ENCODE peak calls at places on chromosomes 6 and 20, in ten cellular contexts. L is H1; N is right cardiac atrium; U is BJ; W is aorta; T is choroid plexus epithelial cell; F is CD8-positive, alpha-beta T cell; I is upper lobe of right lung; Y is fibroblast of lung; O is adrenal gland. M is an unnamed sample.

GRCh38 chr6:76166297-76166696 is 93.8 kb upstream of the IMPG1 start:
- DNase-seq in T (no peak), Y (no peak), N (no peak), I (no peak), L (no peak), O (no peak), W (no peak), F (no peak), U (no peak), M (no peak)

GRCh38 chr20:6920991-6921613 is 153.6 kb downstream of the BMP2 start:
- DNase-seq in N (no peak), L (no peak), I (no peak), Y (peak; percentile 5), O (no peak), T (no peak), U (no peak), W (no peak), F (no peak), M (no peak)

GRCh38 chr20:45611054-45611453 is 18.5 kb upstream of the WFDC10A start:
- DNase-seq in N (no peak), O (no peak), W (no peak), I (no peak), L (no peak), T (peak; percentile 77), F (no peak), Y (peak; percentile 88), U (peak; percentile 48), M (peak; percentile 14)

GRCh38 chr6:105488521-105489212 is 85.8 kb upstream of the PREP start:
- DNase-seq in T (peak; percentile 19), F (no peak), N (no peak), U (no peak), O (peak; percentile 21), I (no peak), W (no peak), Y (no peak), L (no peak), M (no peak)

GRCh38 chr6:146277142-146277541 is 248.3 kb downstream of the GRM1 start:
- DNase-seq in L (no peak), N (no peak), W (no peak), U (no peak), T (no peak), I (no peak), Y (no peak), O (no peak), F (no peak), M (no peak)

GRCh38 chr20:60037120-60037499 is 78.9 kb downstream of the CDH26 start:
- DNase-seq in I (no peak), N (no peak), L (no peak), T (peak; percentile 12), W (peak; percentile 59), O (no peak), Y (peak; percentile 42), F (no peak), U (no peak), M (no peak)

GRCh38 chr6:50249493-50249892 is 199.8 kb upstream of the DEFB112 start:
- DNase-seq in F (no peak), I (no peak), Y (peak; percentile 7), L (no peak), T (peak; percentile 0), W (no peak), N (no peak), O (no peak), U (no peak), M (no peak)

GRCh38 chr20:37336369-37337207 is 9.4 kb upstream of the SRC start:
- DNase-seq in W (peak; percentile 77), I (peak; percentile 84), U (no peak), F (peak; percentile 27), Y (peak; percentile 15), T (no peak), O (peak; percentile 85), L (no peak), N (peak; percentile 82), M (no peak)

GRCh38 chr6:130766239-130767144 is 60.7 kb upstream of the SMLR1 start:
- DNase-seq in U (no peak), O (no peak), L (no peak), I (no peak), T (no peak), F (no peak), Y (no peak), N (no peak), W (no peak), M (no peak)

GRCh38 chr6:89372506-89372901 is 20.0 kb upstream of the UBE2J1 start:
- DNase-seq in L (no peak), U (no peak), O (no peak), N (no peak), I (no peak), F (no peak), T (no peak), Y (no peak), W (no peak), M (peak; percentile 49)

GRCh38 chr6:20936949-20937348 is 402.7 kb downstream of the CDKAL1 start:
- DNase-seq in O (no peak), N (no peak), F (no peak), L (no peak), W (no peak), U (no peak), T (no peak), I (no peak), Y (no peak), M (no peak)

GRCh38 chr6:34865107-34865506 is 22.7 kb downstream of the TAF11 start:
- DNase-seq in O (no peak), I (no peak), U (no peak), Y (no peak), T (peak; percentile 28), L (no peak), W (no peak), N (no peak), F (no peak), M (no peak)

GRCh38 chr6:5292154-5292553 is 30.8 kb downstream of the FARS2 start:
- DNase-seq in I (no peak), Y (no peak), O (no peak), F (no peak), U (no peak), W (no peak), T (no peak), N (no peak), L (no peak), M (no peak)

GRCh38 chr20:64076061-64076997 is 3.0 kb downstream of the RGS19 start:
- DNase-seq in I (no peak), U (no peak), O (no peak), F (no peak), Y (no peak), T (no peak), L (no peak), W (no peak), N (peak; percentile 44), M (no peak)
- H3K4me3 ChIP-seq in I (peak overlapping the region; percentile 71), U (no peak overlapping the region), O (no peak overlapping the region), F (peak overlapping the region; percentile 85), Y (no peak overlapping the region), T (no peak overlapping the region), L (no peak overlapping the region), W (no peak overlapping the region), N (no peak overlapping the region), M (no peak overlapping the region)

GRCh38 chr20:11153819-11154218 is 480.0 kb upstream of the JAG1 start:
- DNase-seq in Y (peak; percentile 66), F (no peak), T (peak; percentile 49), N (no peak), I (no peak), L (no peak), O (no peak), W (no peak), U (peak; percentile 50), M (no peak)
- H3K4me3 ChIP-seq in Y (no peak overlapping the region), F (no peak overlapping the region), T (no peak overlapping the region), N (no peak overlapping the region), I (no peak overlapping the region), L (no peak overlapping the region), O (no peak overlapping the region), W (no peak overlapping the region), U (no peak overlapping the region), M (no peak overlapping the region)

DNA sequence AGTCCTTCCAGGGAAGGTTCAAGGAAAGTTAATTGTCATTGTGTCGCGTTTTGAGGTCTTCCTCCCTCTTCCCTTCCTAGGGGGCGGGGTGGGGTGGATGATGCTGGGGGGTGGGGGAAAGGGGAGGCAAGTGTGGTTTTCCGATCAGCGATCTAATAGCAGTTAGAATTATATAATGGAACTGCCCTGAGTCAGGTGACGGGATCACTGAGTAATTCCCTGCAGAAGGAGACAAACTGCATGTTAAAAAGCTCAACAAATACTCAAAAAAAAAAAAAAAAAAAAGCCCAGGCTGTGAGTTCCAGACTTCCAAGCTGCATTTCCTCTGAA is 240.4 kb downstream of the PHACTR1 start:
- DNase-seq in L (no peak), W (no peak), N (no peak), T (no peak), Y (no peak), F (no peak), I (no peak), O (no peak), U (no peak), M (no peak)
- H3K4me3 ChIP-seq in L (peak overlapping the region; percentile 14), W (peak overlapping the region; percentile 100), N (peak overlapping the region; percentile 51), T (peak overlapping the region; percentile 78), Y (peak overlapping the region; percentile 60), F (peak overlapping the region; percentile 55), I (peak overlapping the region; percentile 60), O (peak overlapping the region; percentile 40), U (peak overlapping the region; percentile 68), M (peak overlapping the region; percentile 50)

GRCh38 chr6:152635949-152636674 is 1.1 kb downstream of the SYNE1 start:
- DNase-seq in T (peak; percentile 46), O (peak; percentile 34), W (peak; percentile 77), U (no peak), Y (peak; percentile 40), N (peak; percentile 72), L (no peak), I (peak; percentile 66), F (peak; percentile 53), M (no peak)

GRCh38 chr6:152632383-152632782 is 4.8 kb downstream of the SYNE1 start:
- DNase-seq in T (no peak), O (no peak), I (no peak), Y (no peak), W (no peak), U (no peak), L (no peak), N (no peak), F (no peak), M (no peak)

GRCh38 chr6:152637422-152638047 is 373 bp upstream of the SYNE1 start:
- DNase-seq in W (no peak), N (no peak), L (no peak), Y (peak; percentile 14), U (no peak), T (peak; percentile 21), F (no peak), I (no peak), O (no peak), M (no peak)

GRCh38 chr6:152634773-152635172 is 2.4 kb downstream of the SYNE1 start:
- DNase-seq in U (no peak), L (no peak), O (no peak), F (peak; percentile 66), Y (no peak), I (peak; percentile 56), N (peak; percentile 51), W (no peak), T (no peak), M (no peak)

DNA sequence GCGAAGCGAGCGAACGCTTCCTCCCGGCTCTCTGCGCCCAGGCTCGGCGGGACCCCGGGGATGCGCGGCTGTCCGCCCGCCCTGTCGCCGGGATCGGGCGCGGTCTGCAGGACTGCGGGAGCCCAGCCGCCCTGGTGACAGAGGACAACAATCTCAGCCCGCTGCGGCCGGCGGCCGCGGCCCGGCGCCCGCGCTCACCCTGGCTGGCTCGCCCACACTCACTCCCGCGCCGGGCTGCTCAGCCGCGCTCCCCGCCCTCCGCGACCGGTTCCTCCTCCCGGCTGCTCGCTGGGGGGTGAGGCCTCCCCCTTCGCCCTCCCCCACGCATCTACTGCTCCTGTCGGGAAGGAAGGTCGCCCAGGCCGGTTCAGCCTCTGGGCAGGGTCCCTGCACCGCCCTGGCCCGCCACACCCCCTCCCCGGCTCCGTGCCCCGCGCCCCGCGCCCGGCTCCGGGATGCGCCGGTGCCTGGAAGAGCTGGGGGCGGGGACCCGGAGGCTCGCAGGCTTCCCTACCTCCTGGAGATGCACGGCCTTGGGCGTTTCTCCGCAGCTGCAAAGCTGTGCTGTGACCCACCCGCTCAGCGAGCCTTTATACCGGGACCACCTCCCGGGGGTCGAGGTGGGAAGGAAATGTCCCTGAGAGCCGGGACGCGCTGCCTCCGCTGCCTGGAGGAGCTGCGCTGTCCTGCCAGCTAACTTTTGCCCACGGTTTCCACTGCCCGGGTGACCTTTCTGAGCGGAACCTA is at the start of gene SYNE1:
- DNase-seq in W (peak; percentile 82), O (peak; percentile 29), I (peak; percentile 82), T (peak; percentile 22), L (no peak), N (peak; percentile 79), U (no peak), F (no peak), Y (peak; percentile 20), M (no peak)
- H3K4me3 ChIP-seq in W (peak within 1 kb of the TSS; percentile 56), O (peak within 1 kb of the TSS; percentile 14), I (peak within 1 kb of the TSS; percentile 67), T (peak within 1 kb of the TSS; percentile 64), L (peak within 1 kb of the TSS; percentile 81), N (peak within 1 kb of the TSS; percentile 80), U (peak within 1 kb of the TSS; percentile 64), F (peak within 1 kb of the TSS; percentile 33), Y (peak within 1 kb of the TSS; percentile 76), M (no peak within 1 kb of the TSS)

M was measured in Jurkat, Clone E6-1.